ENCODE peak calls at places on chromosomes 3 and 15, in eight cellular contexts. V is COR-L47; O is cardiac fibroblast; X is stimulated activated naive CD4-positive, alpha-beta T cell; P is activated CD8-positive, alpha-beta memory T cell treated with anti-CD3 and anti-CD28 coated beads for 4 hours; A is activated naive CD4-positive, alpha-beta T cell treated with anti-CD3 and anti-CD28 coated beads, Interleukin-2, amount 50 U/mL, for 72 hours; H is kidney epithelial cell; C is iPS-NIHi11. K is an unnamed sample.

GRCh38 chr3:17401912-17402311 is 340.5 kb downstream of the TBC1D5 start:
- DNase-seq in X (no peak), A (no peak), H (no peak), V (no peak), C (no peak), P (no peak), O (no peak), K (no peak)

GRCh38 chr15:89457086-89457485 is 39.3 kb downstream of the RHCG start:
- DNase-seq in X (no peak), H (no peak), P (no peak), A (no peak), C (peak), V (no peak), O (peak), K (peak)

GRCh38 chr3:133979553-133979952 is 50.2 kb downstream of the SLCO2A1 start:
- DNase-seq in A (no peak), H (no peak), O (no peak), C (no peak), X (no peak), P (no peak), V (no peak), K (no peak)

GRCh38 chr3:115581347-115582135 is 41.8 kb upstream of the GAP43 start:
- DNase-seq in V (no peak), A (no peak), P (no peak), O (peak), C (no peak), X (no peak), H (no peak), K (peak)

GRCh38 chr3:172288625-172289024 is 159.6 kb downstream of the GHSR start:
- DNase-seq in O (no peak), H (no peak), V (no peak), X (no peak), A (no peak), C (no peak), P (no peak), K (no peak)

GRCh38 chr15:88563638-88564037 is 17.2 kb upstream of the DET1 start:
- DNase-seq in P (no peak), H (no peak), V (no peak), O (peak), A (no peak), C (no peak), X (no peak), K (peak)

GRCh38 chr3:139287557-139287956 is 56.3 kb upstream of the MRPS22 start:
- DNase-seq in O (no peak), X (no peak), A (no peak), C (no peak), P (no peak), V (no peak), H (no peak), K (no peak)

GRCh38 chr3:13526626-13526949 is 22.3 kb upstream of the FBLN2 start:
- DNase-seq in C (no peak), P (no peak), H (no peak), A (no peak), X (no peak), V (no peak), O (no peak), K (no peak)

GRCh38 chr3:156892701-156893100 is 66.5 kb downstream of the LEKR1 start:
- DNase-seq in A (no peak), P (no peak), H (no peak), V (no peak), C (no peak), X (no peak), O (peak), K (peak)

GRCh38 chr3:145882416-145882815 is 278.6 kb downstream of the PLOD2 start:
- DNase-seq in O (peak), X (no peak), C (no peak), A (no peak), V (no peak), H (no peak), P (no peak), K (peak)

GRCh38 chr15:80779658-80780415 is 667 bp downstream of the CEMIP start:
- DNase-seq in C (peak), H (no peak), P (no peak), A (no peak), X (no peak), V (peak), O (peak), K (peak)

GRCh38 chr3:70729845-70730244 is 417.4 kb upstream of the MDFIC2 start:
- DNase-seq in X (no peak), V (no peak), H (no peak), O (no peak), A (no peak), C (no peak), P (no peak), K (no peak)

GRCh38 chr3:130773371-130773770 is 26.7 kb upstream of the PIK3R4 start:
- DNase-seq in X (no peak), C (no peak), P (no peak), V (no peak), H (no peak), O (no peak), A (no peak), K (peak)

GRCh38 chr15:35078221-35078915 is 6.7 kb downstream of the NANOGP8 start:
- DNase-seq in H (peak), A (no peak), O (peak), C (peak), V (peak), X (no peak), P (no peak), K (peak)

GRCh38 chr3:79354179-79354688 is 413.6 kb downstream of the ROBO1 start:
- DNase-seq in O (no peak), X (no peak), P (no peak), H (no peak), V (no peak), A (no peak), C (no peak), K (no peak)

K was measured in RPMI7951.